ENCODE peak calls at places on chromosomes 7 and 10, in eight cellular contexts. One of them, this sample, is unnamed.

GRCh38 chr10:45491061-45491460 is 117.0 kb downstream of the ALOX5 start:
- DNase-seq in fibroblast of the aortic adventitia: no peak
- DNase-seq in pancreas: no peak
- DNase-seq in HEK293T: no peak
- DNase-seq in neural crest cell: no peak
- DNase-seq in bronchial epithelial cell: peak; percentile 33
- DNase-seq in lower leg skin: no peak
- DNase-seq in NCI-H1105: no peak
- DNase-seq in this sample: no peak

GRCh38 chr7:21618706-21619105 is 75.9 kb downstream of the DNAH11 start:
- DNase-seq in fibroblast of the aortic adventitia: no peak
- DNase-seq in pancreas: no peak
- DNase-seq in HEK293T: no peak
- DNase-seq in neural crest cell: no peak
- DNase-seq in bronchial epithelial cell: no peak
- DNase-seq in lower leg skin: no peak
- DNase-seq in NCI-H1105: no peak
- DNase-seq in this sample: no peak

GRCh38 chr7:73521636-73522080 is 435 bp downstream of the BAZ1B start:
- DNase-seq in fibroblast of the aortic adventitia: peak; percentile 8
- DNase-seq in pancreas: no peak
- DNase-seq in HEK293T: peak; percentile 69
- DNase-seq in neural crest cell: no peak
- DNase-seq in bronchial epithelial cell: peak; percentile 7
- DNase-seq in lower leg skin: peak; percentile 87
- DNase-seq in NCI-H1105: peak; percentile 61
- DNase-seq in this sample: no peak

GRCh38 chr10:119306514-119306951 is 99.2 kb downstream of the GRK5 start:
- DNase-seq in fibroblast of the aortic adventitia: no peak
- DNase-seq in pancreas: no peak
- DNase-seq in HEK293T: no peak
- DNase-seq in neural crest cell: no peak
- DNase-seq in bronchial epithelial cell: peak; percentile 60
- DNase-seq in lower leg skin: no peak
- DNase-seq in NCI-H1105: no peak
- DNase-seq in this sample: peak; percentile 75

GRCh38 chr7:50711271-50712175 is 71.2 kb downstream of the GRB10 start:
- DNase-seq in fibroblast of the aortic adventitia: peak; percentile 55
- DNase-seq in pancreas: no peak
- DNase-seq in HEK293T: no peak
- DNase-seq in neural crest cell: no peak
- DNase-seq in bronchial epithelial cell: peak; percentile 44
- DNase-seq in lower leg skin: no peak
- DNase-seq in NCI-H1105: no peak
- DNase-seq in this sample: no peak

GRCh38 chr7:97002555-97003261 is 2.6 kb upstream of the DLX6 start:
- DNase-seq in fibroblast of the aortic adventitia: no peak
- DNase-seq in pancreas: no peak
- DNase-seq in HEK293T: no peak
- DNase-seq in neural crest cell: no peak
- DNase-seq in bronchial epithelial cell: no peak
- DNase-seq in lower leg skin: no peak
- DNase-seq in NCI-H1105: no peak
- DNase-seq in this sample: no peak

GRCh38 chr7:70569335-70569819 is 562.6 kb upstream of the GALNT17 start:
- DNase-seq in fibroblast of the aortic adventitia: no peak
- DNase-seq in pancreas: no peak
- DNase-seq in HEK293T: peak; percentile 40
- DNase-seq in neural crest cell: no peak
- DNase-seq in bronchial epithelial cell: no peak
- DNase-seq in lower leg skin: no peak
- DNase-seq in NCI-H1105: no peak
- DNase-seq in this sample: no peak

GRCh38 chr10:88254091-88254490 is 329.0 kb downstream of the RNLS start:
- DNase-seq in fibroblast of the aortic adventitia: peak; percentile 76
- DNase-seq in pancreas: peak; percentile 52
- DNase-seq in HEK293T: no peak
- DNase-seq in neural crest cell: no peak
- DNase-seq in bronchial epithelial cell: peak; percentile 94
- DNase-seq in lower leg skin: no peak
- DNase-seq in NCI-H1105: no peak
- DNase-seq in this sample: no peak

GRCh38 chr7:158403013-158403821 is 184.4 kb downstream of the PTPRN2 start:
- DNase-seq in fibroblast of the aortic adventitia: no peak
- DNase-seq in pancreas: no peak
- DNase-seq in HEK293T: no peak
- DNase-seq in neural crest cell: no peak
- DNase-seq in bronchial epithelial cell: peak; percentile 77
- DNase-seq in lower leg skin: no peak
- DNase-seq in NCI-H1105: no peak
- DNase-seq in this sample: no peak

GRCh38 chr7:18488047-18488446 is 7.5 kb upstream of the HDAC9 start:
- DNase-seq in fibroblast of the aortic adventitia: no peak
- DNase-seq in pancreas: no peak
- DNase-seq in HEK293T: no peak
- DNase-seq in neural crest cell: no peak
- DNase-seq in bronchial epithelial cell: peak; percentile 39
- DNase-seq in lower leg skin: no peak
- DNase-seq in NCI-H1105: no peak
- DNase-seq in this sample: no peak

GRCh38 chr7:2247141-2247985 is 5.3 kb downstream of the NUDT1 start:
- DNase-seq in fibroblast of the aortic adventitia: peak; percentile 15
- DNase-seq in pancreas: no peak
- DNase-seq in HEK293T: peak; percentile 71
- DNase-seq in neural crest cell: peak; percentile 61
- DNase-seq in bronchial epithelial cell: no peak
- DNase-seq in lower leg skin: no peak
- DNase-seq in NCI-H1105: no peak
- DNase-seq in this sample: no peak

GRCh38 chr10:127462643-127463295 is 86.3 kb upstream of the NPS start:
- DNase-seq in fibroblast of the aortic adventitia: no peak
- DNase-seq in pancreas: no peak
- DNase-seq in HEK293T: no peak
- DNase-seq in neural crest cell: no peak
- DNase-seq in bronchial epithelial cell: no peak
- DNase-seq in lower leg skin: no peak
- DNase-seq in NCI-H1105: peak; percentile 55
- DNase-seq in this sample: no peak

GRCh38 chr7:89681448-89681847 is 472.8 kb upstream of the STEAP1 start:
- DNase-seq in fibroblast of the aortic adventitia: no peak
- DNase-seq in pancreas: no peak
- DNase-seq in HEK293T: no peak
- DNase-seq in neural crest cell: no peak
- DNase-seq in bronchial epithelial cell: no peak
- DNase-seq in lower leg skin: no peak
- DNase-seq in NCI-H1105: no peak
- DNase-seq in this sample: no peak

GRCh38 chr7:129103561-129104324 is 40.8 kb upstream of the TSPAN33 start:
- DNase-seq in fibroblast of the aortic adventitia: no peak
- DNase-seq in pancreas: no peak
- DNase-seq in HEK293T: no peak
- DNase-seq in neural crest cell: no peak
- DNase-seq in bronchial epithelial cell: no peak
- DNase-seq in lower leg skin: no peak
- DNase-seq in NCI-H1105: no peak
- DNase-seq in this sample: no peak

GRCh38 chr7:74344128-74344496 is 54.9 kb downstream of the CLIP2 start:
- DNase-seq in fibroblast of the aortic adventitia: peak; percentile 39
- DNase-seq in pancreas: no peak
- DNase-seq in HEK293T: no peak
- DNase-seq in neural crest cell: no peak
- DNase-seq in bronchial epithelial cell: peak; percentile 16
- DNase-seq in lower leg skin: no peak
- DNase-seq in NCI-H1105: no peak
- DNase-seq in this sample: no peak

GRCh38 chr10:6542999-6543430 is 37.1 kb downstream of the PRKCQ start:
- DNase-seq in fibroblast of the aortic adventitia: no peak
- DNase-seq in pancreas: no peak
- DNase-seq in HEK293T: no peak
- DNase-seq in neural crest cell: no peak
- DNase-seq in bronchial epithelial cell: no peak
- DNase-seq in lower leg skin: no peak
- DNase-seq in NCI-H1105: no peak
- DNase-seq in this sample: peak; percentile 51

GRCh38 chr10:90804354-90804753 is 53.5 kb downstream of the HTR7 start:
- DNase-seq in fibroblast of the aortic adventitia: no peak
- DNase-seq in pancreas: no peak
- DNase-seq in HEK293T: no peak
- DNase-seq in neural crest cell: no peak
- DNase-seq in bronchial epithelial cell: no peak
- DNase-seq in lower leg skin: no peak
- DNase-seq in NCI-H1105: no peak
- DNase-seq in this sample: no peak

GRCh38 chr7:48426966-48427555 is 255.8 kb downstream of the ABCA13 start:
- DNase-seq in fibroblast of the aortic adventitia: no peak
- DNase-seq in pancreas: no peak
- DNase-seq in HEK293T: no peak
- DNase-seq in neural crest cell: no peak
- DNase-seq in bronchial epithelial cell: peak; percentile 92
- DNase-seq in lower leg skin: no peak
- DNase-seq in NCI-H1105: peak; percentile 24
- DNase-seq in this sample: no peak

GRCh38 chr7:78316110-78316509 is 517.5 kb downstream of the PHTF2 start:
- DNase-seq in fibroblast of the aortic adventitia: no peak
- DNase-seq in pancreas: no peak
- DNase-seq in HEK293T: no peak
- DNase-seq in neural crest cell: no peak
- DNase-seq in bronchial epithelial cell: no peak
- DNase-seq in lower leg skin: no peak
- DNase-seq in NCI-H1105: no peak
- DNase-seq in this sample: no peak

GRCh38 chr10:114547466-114547865 is 110.6 kb downstream of the ABLIM1 start:
- DNase-seq in fibroblast of the aortic adventitia: no peak
- DNase-seq in pancreas: no peak
- DNase-seq in HEK293T: no peak
- DNase-seq in neural crest cell: no peak
- DNase-seq in bronchial epithelial cell: no peak
- DNase-seq in lower leg skin: no peak
- DNase-seq in NCI-H1105: no peak
- DNase-seq in this sample: no peak

GRCh38 chr10:44008270-44008916 is 359.7 kb upstream of the ZNF32 start:
- DNase-seq in fibroblast of the aortic adventitia: no peak
- DNase-seq in pancreas: no peak
- DNase-seq in HEK293T: no peak
- DNase-seq in neural crest cell: no peak
- DNase-seq in bronchial epithelial cell: peak; percentile 25
- DNase-seq in lower leg skin: no peak
- DNase-seq in NCI-H1105: no peak
- DNase-seq in this sample: no peak

GRCh38 chr7:76347710-76348109 is 11.1 kb downstream of the YWHAG start:
- DNase-seq in fibroblast of the aortic adventitia: no peak
- DNase-seq in pancreas: no peak
- DNase-seq in HEK293T: no peak
- DNase-seq in neural crest cell: no peak
- DNase-seq in bronchial epithelial cell: no peak
- DNase-seq in lower leg skin: no peak
- DNase-seq in NCI-H1105: no peak
- DNase-seq in this sample: no peak

GRCh38 chr10:70267161-70267933 is 16.5 kb downstream of the NPFFR1 start:
- DNase-seq in fibroblast of the aortic adventitia: peak; percentile 90
- DNase-seq in pancreas: no peak
- DNase-seq in HEK293T: peak; percentile 19
- DNase-seq in neural crest cell: no peak
- DNase-seq in bronchial epithelial cell: peak; percentile 97
- DNase-seq in lower leg skin: no peak
- DNase-seq in NCI-H1105: no peak
- DNase-seq in this sample: no peak

GRCh38 chr10:97584060-97584797 is at the start of gene HOGA1:
- DNase-seq in fibroblast of the aortic adventitia: peak; percentile 77
- DNase-seq in pancreas: peak; percentile 83
- DNase-seq in HEK293T: peak; percentile 53
- DNase-seq in neural crest cell: no peak
- DNase-seq in bronchial epithelial cell: peak; percentile 83
- DNase-seq in lower leg skin: no peak
- DNase-seq in NCI-H1105: no peak
- DNase-seq in this sample: no peak

GRCh38 chr10:93063977-93064660 is 3.5 kb downstream of the CYP26C1 start:
- DNase-seq in fibroblast of the aortic adventitia: no peak
- DNase-seq in pancreas: no peak
- DNase-seq in HEK293T: no peak
- DNase-seq in neural crest cell: no peak
- DNase-seq in bronchial epithelial cell: no peak
- DNase-seq in lower leg skin: no peak
- DNase-seq in NCI-H1105: no peak
- DNase-seq in this sample: no peak

GRCh38 chr7:104272767-104273384 is 55.5 kb upstream of the LHFPL3 start:
- DNase-seq in fibroblast of the aortic adventitia: peak; percentile 57
- DNase-seq in pancreas: peak; percentile 13
- DNase-seq in HEK293T: peak; percentile 26
- DNase-seq in neural crest cell: no peak
- DNase-seq in bronchial epithelial cell: peak; percentile 65
- DNase-seq in lower leg skin: no peak
- DNase-seq in NCI-H1105: peak; percentile 25
- DNase-seq in this sample: no peak

GRCh38 chr7:74606101-74606908 is 51.2 kb upstream of the GTF2I start:
- DNase-seq in fibroblast of the aortic adventitia: no peak
- DNase-seq in pancreas: peak; percentile 49
- DNase-seq in HEK293T: peak; percentile 42
- DNase-seq in neural crest cell: no peak
- DNase-seq in bronchial epithelial cell: no peak
- DNase-seq in lower leg skin: no peak
- DNase-seq in NCI-H1105: no peak
- DNase-seq in this sample: peak; percentile 33

GRCh38 chr10:80397014-80397413 is 11.3 kb upstream of the PRXL2A start:
- DNase-seq in fibroblast of the aortic adventitia: no peak
- DNase-seq in pancreas: no peak
- DNase-seq in HEK293T: no peak
- DNase-seq in neural crest cell: no peak
- DNase-seq in bronchial epithelial cell: no peak
- DNase-seq in lower leg skin: no peak
- DNase-seq in NCI-H1105: no peak
- DNase-seq in this sample: no peak

GRCh38 chr10:80448204-80448603 is 5.9 kb upstream of the TSPAN14 start:
- DNase-seq in fibroblast of the aortic adventitia: no peak
- DNase-seq in pancreas: no peak
- DNase-seq in HEK293T: no peak
- DNase-seq in neural crest cell: no peak
- DNase-seq in bronchial epithelial cell: no peak
- DNase-seq in lower leg skin: no peak
- DNase-seq in NCI-H1105: no peak
- DNase-seq in this sample: no peak

GRCh38 chr10:91319336-91319735 is 90.8 kb upstream of the HECTD2 start:
- DNase-seq in fibroblast of the aortic adventitia: no peak
- DNase-seq in pancreas: no peak
- DNase-seq in HEK293T: no peak
- DNase-seq in neural crest cell: no peak
- DNase-seq in bronchial epithelial cell: no peak
- DNase-seq in lower leg skin: no peak
- DNase-seq in NCI-H1105: no peak
- DNase-seq in this sample: no peak

GRCh38 chr10:122490786-122491680 is 29.7 kb downstream of the HTRA1 start:
- DNase-seq in fibroblast of the aortic adventitia: no peak
- DNase-seq in pancreas: no peak
- DNase-seq in HEK293T: no peak
- DNase-seq in neural crest cell: no peak
- DNase-seq in bronchial epithelial cell: peak; percentile 91
- DNase-seq in lower leg skin: no peak
- DNase-seq in NCI-H1105: no peak
- DNase-seq in this sample: no peak

GRCh38 chr10:96338279-96338925 is 20.4 kb downstream of the OPALIN start:
- DNase-seq in fibroblast of the aortic adventitia: no peak
- DNase-seq in pancreas: no peak
- DNase-seq in HEK293T: no peak
- DNase-seq in neural crest cell: no peak
- DNase-seq in bronchial epithelial cell: no peak
- DNase-seq in lower leg skin: no peak
- DNase-seq in NCI-H1105: no peak
- DNase-seq in this sample: no peak

GRCh38 chr10:67666416-67667043 is 29.5 kb downstream of the CTNNA3 start:
- DNase-seq in fibroblast of the aortic adventitia: peak; percentile 44
- DNase-seq in pancreas: no peak
- DNase-seq in HEK293T: peak; percentile 17
- DNase-seq in neural crest cell: no peak
- DNase-seq in bronchial epithelial cell: peak; percentile 33
- DNase-seq in lower leg skin: no peak
- DNase-seq in NCI-H1105: peak; percentile 15
- DNase-seq in this sample: no peak

GRCh38 chr10:74058071-74058470 is 60.2 kb downstream of the VCL start:
- DNase-seq in fibroblast of the aortic adventitia: no peak
- DNase-seq in pancreas: peak; percentile 34
- DNase-seq in HEK293T: no peak
- DNase-seq in neural crest cell: no peak
- DNase-seq in bronchial epithelial cell: no peak
- DNase-seq in lower leg skin: no peak
- DNase-seq in NCI-H1105: no peak
- DNase-seq in this sample: no peak